ENCODE peak calls at places on chromosomes 2 and 18, in four cellular contexts. P is K562, A is HepG2, L is GM12878. Z is an unnamed sample.

GRCh38 chr2:207836526-207837133 is 66.9 kb upstream of the FZD5 start:
- DNase-seq in P (no peak), A (peak), L (no peak), Z (peak)

GRCh38 chr18:76958692-76959341 is 136.5 kb downstream of the ZNF236 start:
- DNase-seq in P (no peak), A (no peak), L (no peak), Z (no peak)

GRCh38 chr2:206442854-206443734 is at the start of gene ADAM23:
- DNase-seq in P (peak), A (no peak), L (no peak), Z (peak)

GRCh38 chr18:2881088-2881487 is 34.3 kb downstream of the EMILIN2 start:
- DNase-seq in P (no peak), A (no peak), L (no peak), Z (no peak)

GRCh38 chr2:79564065-79564464 is 51.2 kb downstream of the CTNNA2 start:
- DNase-seq in P (no peak), A (no peak), L (no peak), Z (no peak)

GRCh38 chr2:102294802-102295489 is 16.4 kb upstream of the IL1RL1 start:
- DNase-seq in P (no peak), A (no peak), L (no peak), Z (no peak)

GRCh38 chr2:236318401-236318800 is 54.2 kb upstream of the ASB18 start:
- DNase-seq in P (no peak), A (no peak), L (no peak), Z (no peak)

GRCh38 chr2:240809276-240809675 is 10.7 kb downstream of the KIF1A start:
- DNase-seq in P (no peak), A (no peak), L (no peak), Z (no peak)

GRCh38 chr2:57598552-57598951 is 448.1 kb upstream of the VRK2 start:
- DNase-seq in P (no peak), A (no peak), L (no peak), Z (no peak)

GRCh38 chr2:152405206-152406118 is 70.5 kb downstream of the FMNL2 start:
- DNase-seq in P (no peak), A (peak), L (no peak), Z (no peak)

GRCh38 chr2:165793779-165794519 is at the start of gene GALNT3:
- DNase-seq in P (no peak), A (no peak), L (no peak), Z (peak)

GRCh38 chr18:35982404-35983114 is 10.1 kb downstream of the RMP24 start:
- DNase-seq in P (no peak), A (no peak), L (no peak), Z (no peak)

GRCh38 chr2:222703866-222704265 is 32.4 kb downstream of the MOGAT1 start:
- DNase-seq in P (no peak), A (no peak), L (no peak), Z (no peak)

GRCh38 chr2:239467281-239467955 is 66.6 kb upstream of the HDAC4 start:
- DNase-seq in P (no peak), A (no peak), L (no peak), Z (no peak)

GRCh38 chr2:191041418-191042161 is 27.6 kb upstream of the STAT1 start:
- DNase-seq in P (peak), A (peak), L (no peak), Z (no peak)

GRCh38 chr2:206212673-206213513 is 53.2 kb downstream of the EEF1B2 start:
- DNase-seq in P (no peak), A (no peak), L (no peak), Z (no peak)

GRCh38 chr2:162840598-162841246 is 2.2 kb upstream of the KCNH7 start:
- DNase-seq in P (peak), A (peak), L (peak), Z (peak)

GRCh38 chr18:29430416-29430815 is 1253.5 kb upstream of the CDH2 start:
- DNase-seq in P (no peak), A (no peak), L (no peak), Z (no peak)

GRCh38 chr18:31229829-31230228 is 67.2 kb upstream of the DSC1 start:
- DNase-seq in P (no peak), A (no peak), L (no peak), Z (no peak)

GRCh38 chr2:74817333-74817732 is 16.6 kb upstream of the HK2 start:
- DNase-seq in P (no peak), A (no peak), L (no peak), Z (no peak)

GRCh38 chr2:60745330-60745729 is 10.7 kb upstream of the PAPOLG start:
- DNase-seq in P (no peak), A (no peak), L (no peak), Z (no peak)

GRCh38 chr2:178072383-178073301 is at the start of gene PDE11A:
- DNase-seq in P (peak), A (peak), L (no peak), Z (peak)

GRCh38 chr2:234912437-234912836 is 39.4 kb upstream of the SH3BP4 start:
- DNase-seq in P (no peak), A (no peak), L (no peak), Z (no peak)

GRCh38 chr2:20521193-20521592 is 74.3 kb downstream of the RHOB start:
- DNase-seq in P (no peak), A (no peak), L (no peak), Z (no peak)

GRCh38 chr18:44546954-44547353 is 133.7 kb upstream of the SETBP1 start:
- DNase-seq in P (no peak), A (no peak), L (no peak), Z (no peak)

GRCh38 chr2:7427293-7428060 is 510.3 kb downstream of the RNF144A start:
- DNase-seq in P (peak), A (peak), L (peak), Z (no peak)

GRCh38 chr2:43220982-43221659 is 5.3 kb downstream of the ZFP36L2 start:
- DNase-seq in P (peak), A (no peak), L (no peak), Z (no peak)

GRCh38 chr2:86027913-86028762 is 77.5 kb downstream of the POLR1A start:
- DNase-seq in P (no peak), A (no peak), L (no peak), Z (no peak)

GRCh38 chr18:24514439-24514838 is 54.0 kb downstream of the HRH4 start:
- DNase-seq in P (peak), A (peak), L (no peak), Z (no peak)

GRCh38 chr2:158457092-158457825 is 507 bp downstream of the PKP4 start:
- DNase-seq in P (peak), A (peak), L (no peak), Z (peak)

GRCh38 chr2:31378389-31378788 is 36.2 kb downstream of the XDH start:
- DNase-seq in P (no peak), A (no peak), L (no peak), Z (no peak)

GRCh38 chr2:238820909-238821308 is 27.0 kb upstream of the TWIST2 start:
- DNase-seq in P (no peak), A (no peak), L (no peak), Z (no peak)

GRCh38 chr2:170822885-170823799 is 6.5 kb downstream of the GAD1 start:
- DNase-seq in P (peak), A (no peak), L (no peak), Z (no peak)

GRCh38 chr2:25160376-25160775 is 8.0 kb downstream of the POMC start:
- DNase-seq in P (no peak), A (no peak), L (no peak), Z (no peak)

GRCh38 chr18:26103579-26103978 is 13.2 kb upstream of the SS18 start:
- DNase-seq in P (peak), A (peak), L (no peak), Z (no peak)
- TF ChIP-seq BRCA1 in P (no peak), A (no peak), L (no peak), Z (no peak)

GRCh38 chr18:45837283-45838070 is 12.0 kb downstream of the SIGLEC15 start:
- DNase-seq in P (no peak), A (no peak), L (no peak), Z (peak)
- TF ChIP-seq BRCA1 in P (no peak), A (no peak), L (no peak), Z (no peak)

GRCh38 chr2:216299130-216299529 is 73.2 kb downstream of the MARCHF4 start:
- DNase-seq in P (no peak), A (no peak), L (no peak), Z (no peak)
- TF ChIP-seq BRCA1 in P (no peak), A (no peak), L (no peak), Z (no peak)

GRCh38 chr18:4831127-4831526 is 365.9 kb downstream of the AKAIN1 start:
- DNase-seq in P (no peak), A (no peak), L (no peak), Z (no peak)
- TF ChIP-seq BRCA1 in P (no peak), A (no peak), L (no peak), Z (no peak)

DNA sequence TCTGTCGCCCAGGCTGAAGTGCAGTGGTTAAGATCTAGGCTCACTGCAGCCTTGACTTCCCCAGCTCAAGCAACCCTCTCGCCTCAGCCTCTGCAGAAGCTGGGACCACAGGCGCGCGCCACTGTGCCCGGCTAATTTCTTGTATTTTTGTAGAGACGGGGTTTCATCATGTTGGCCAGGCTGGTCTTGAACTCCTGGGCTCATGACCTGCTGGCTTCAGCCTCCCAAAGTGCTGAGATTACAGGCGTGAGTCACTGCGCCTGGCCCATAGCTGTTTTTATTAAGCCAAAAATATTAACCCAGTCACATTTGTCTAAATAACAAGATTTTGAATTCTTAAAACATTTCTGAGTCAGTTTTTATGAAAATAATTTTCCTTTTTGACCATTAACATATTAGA is 6.3 kb upstream of the SFT2D3 start:
- DNase-seq in P (no peak), A (no peak), L (no peak), Z (no peak)
- TF ChIP-seq BRCA1 in P (no peak), A (no peak), L (no peak), Z (no peak)